ENCODE peak calls at places on chromosomes 11 and 22, in six cellular contexts. S, D, B, G, W and V are unnamed samples.

GRCh38 chr22:24156146-24156914 is 25.0 kb upstream of the SUSD2 start:
- DNase-seq in W (peak; percentile 82), G (no peak), S (peak; percentile 91), D (peak; percentile 81), B (peak; percentile 12), V (peak; percentile 71)

GRCh38 chr11:134537941-134538340 is 125.9 kb upstream of the B3GAT1 start:
- DNase-seq in B (no peak), D (no peak), W (no peak), S (no peak), G (no peak), V (no peak)

GRCh38 chr11:61418136-61418535 is 11.6 kb downstream of the CPSF7 start:
- DNase-seq in D (no peak), B (peak; percentile 37), G (no peak), S (peak; percentile 51), W (no peak), V (no peak)

GRCh38 chr11:43948341-43949185 is 6.1 kb downstream of the C11orf96 start:
- DNase-seq in D (no peak), B (no peak), G (no peak), W (no peak), S (no peak), V (no peak)

GRCh38 chr11:41497974-41498373 is 38.5 kb upstream of the LRRC4C start:
- DNase-seq in W (no peak), B (no peak), D (no peak), G (no peak), S (no peak), V (peak; percentile 92)

GRCh38 chr11:398826-399225 is 4.8 kb downstream of the PKP3 start:
- DNase-seq in D (no peak), W (no peak), S (peak; percentile 53), B (no peak), G (no peak), V (no peak)

GRCh38 chr11:19712281-19713220 is at the start of gene NAV2:
- DNase-seq in G (peak; percentile 66), W (peak; percentile 93), S (peak; percentile 98), B (peak; percentile 91), D (peak; percentile 90), V (peak; percentile 98)

GRCh38 chr11:60343094-60343704 is 16.1 kb downstream of the MS4A6E start:
- DNase-seq in W (no peak), G (peak; percentile 27), B (peak; percentile 71), S (peak; percentile 30), D (peak; percentile 44), V (peak; percentile 11)

GRCh38 chr22:37024339-37025157 is 5.0 kb downstream of the MPST start:
- DNase-seq in G (no peak), B (no peak), S (no peak), W (no peak), D (no peak), V (no peak)

GRCh38 chr22:31977141-31977781 is 32.9 kb downstream of the YWHAH start:
- DNase-seq in S (peak; percentile 70), W (peak; percentile 82), D (peak; percentile 72), G (peak; percentile 81), B (peak; percentile 80), V (peak; percentile 87)

GRCh38 chr11:62853279-62853965 is 14.0 kb upstream of the WDR74 start:
- DNase-seq in G (no peak), D (no peak), S (no peak), W (no peak), B (no peak), V (no peak)

GRCh38 chr11:98568011-98568410 is 452.7 kb upstream of the CNTN5 start:
- DNase-seq in S (no peak), G (no peak), D (no peak), B (no peak), W (no peak), V (no peak)

GRCh38 chr11:61297341-61297740 is 2.2 kb upstream of the VWCE start:
- DNase-seq in S (peak; percentile 69), W (no peak), G (no peak), D (no peak), B (no peak), V (no peak)

GRCh38 chr11:65186701-65187100 is 5.0 kb downstream of the CAPN1 start:
- DNase-seq in G (no peak), B (no peak), W (no peak), D (no peak), S (no peak), V (no peak)

GRCh38 chr11:41449483-41450050 is 9.9 kb downstream of the LRRC4C start:
- DNase-seq in B (no peak), D (no peak), S (no peak), W (no peak), G (no peak), V (no peak)

GRCh38 chr11:104531894-104532293 is 366.4 kb downstream of the CASP12 start:
- DNase-seq in B (peak; percentile 58), G (no peak), D (no peak), W (no peak), S (no peak), V (no peak)

GRCh38 chr11:35267504-35267903 is 128.5 kb downstream of the CD44 start:
- DNase-seq in S (peak; percentile 87), D (no peak), G (no peak), W (no peak), B (peak; percentile 43), V (no peak)

GRCh38 chr11:12684354-12684753 is 10.1 kb downstream of the TEAD1 start:
- DNase-seq in S (no peak), W (no peak), B (no peak), G (no peak), D (no peak), V (no peak)

GRCh38 chr11:12686246-12687060 is 12.2 kb downstream of the TEAD1 start:
- DNase-seq in D (no peak), S (peak; percentile 62), B (peak; percentile 39), W (no peak), G (no peak), V (no peak)

GRCh38 chr11:12684821-12685220 is 10.6 kb downstream of the TEAD1 start:
- DNase-seq in S (no peak), W (no peak), D (no peak), G (no peak), B (no peak), V (no peak)

GRCh38 chr11:12683857-12684256 is 9.6 kb downstream of the TEAD1 start:
- DNase-seq in D (no peak), B (peak; percentile 68), S (peak; percentile 60), W (no peak), G (no peak), V (no peak)

DNA sequence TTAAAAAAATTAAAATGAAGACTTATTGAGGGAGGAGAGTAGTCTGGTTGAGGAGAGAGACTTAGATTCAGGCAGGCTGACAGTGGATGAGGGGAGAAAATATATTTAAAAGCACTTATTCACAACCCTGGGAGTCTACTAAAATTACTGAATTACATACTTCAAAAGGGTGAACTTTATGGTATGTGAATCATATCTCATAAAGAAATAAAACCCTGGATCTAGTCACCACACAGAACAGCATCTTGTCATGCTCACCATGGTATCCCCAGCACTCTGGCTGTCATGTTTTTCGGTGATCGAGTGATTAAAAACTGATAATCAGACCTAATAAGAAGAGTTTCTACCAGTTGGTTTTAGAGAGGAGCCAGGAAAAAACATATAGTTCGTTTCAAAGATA is 11.0 kb downstream of the TEAD1 start:
- DNase-seq in W (no peak), B (peak; percentile 57), G (no peak), D (no peak), S (peak; percentile 32), V (no peak)
- TF ChIP-seq EZH2phosphoT487 in W (no peak), B (no peak), G (no peak), D (no peak), S (no peak), V (no peak)

GRCh38 chr22:42189761-42190160 is 59.2 kb upstream of the CYP2D6 start:
- DNase-seq in S (no peak), B (no peak), G (no peak), D (no peak), W (no peak), V (no peak)

GRCh38 chr22:42194104-42194851 is 63.7 kb upstream of the CYP2D6 start:
- DNase-seq in G (no peak), B (no peak), W (no peak), D (no peak), S (no peak), V (no peak)

GRCh38 chr22:42194953-42195352 is 64.3 kb upstream of the CYP2D6 start:
- DNase-seq in S (no peak), B (peak; percentile 48), W (no peak), D (no peak), G (no peak), V (no peak)

GRCh38 chr22:42190274-42190673 is 59.7 kb upstream of the CYP2D6 start:
- DNase-seq in D (no peak), B (no peak), W (no peak), G (no peak), S (no peak), V (no peak)

GRCh38 chr22:42192547-42192946 is 61.9 kb upstream of the CYP2D6 start:
- DNase-seq in W (no peak), S (no peak), B (no peak), D (no peak), G (no peak), V (no peak)
- H4K20me1 ChIP-seq in W (peaks cover 53% of the 10 kb centered on the region), S (peaks cover 7% of the 10 kb centered on the region), B (peaks cover 4% of the 10 kb centered on the region), D (peaks cover 5% of the 10 kb centered on the region), G (no peaks in the 10 kb centered on the region), V (peaks cover 95% of the 10 kb centered on the region)

GRCh38 chr11:115503083-115503885 is 931 bp downstream of the CADM1 start:
- DNase-seq in D (peak; percentile 79), W (peak; percentile 74), B (peak; percentile 34), G (no peak), S (peak; percentile 51), V (peak; percentile 85)

GRCh38 chr11:115503886-115504278 is 333 bp downstream of the CADM1 start:
- DNase-seq in S (no peak), B (no peak), D (no peak), W (peak; percentile 64), G (no peak), V (no peak)

GRCh38 chr11:115504279-115505158 is at the start of gene CADM1:
- DNase-seq in G (no peak), B (peak; percentile 74), D (peak; percentile 97), W (peak; percentile 96), S (peak; percentile 85), V (peak; percentile 99)

GRCh38 chr11:115506909-115507649 is 2.9 kb upstream of the CADM1 start:
- DNase-seq in G (no peak), B (no peak), W (no peak), S (no peak), D (no peak), V (no peak)

GRCh38 chr11:115505165-115505564 is 950 bp upstream of the CADM1 start:
- DNase-seq in W (peak; percentile 20), D (peak; percentile 8), B (no peak), S (no peak), G (no peak), V (peak; percentile 52)
- H3K9ac ChIP-seq in W (no peak overlapping the region), D (peak overlapping the region; percentile 83), B (no peak overlapping the region), S (no peak overlapping the region), G (no peak overlapping the region), V (peak overlapping the region; percentile 16)

GRCh38 chr11:48043111-48043997 is 63.0 kb downstream of the PTPRJ start:
- DNase-seq in S (no peak), D (no peak), B (no peak), G (no peak), W (no peak), V (no peak)
- TF ChIP-seq EZH2phosphoT487 in S (no peak), D (no peak), B (no peak), G (no peak), W (no peak), V (no peak)